ENCODE peak calls at places on chromosomes 6 and 20, in five cellular contexts. One of them, this sample, is unnamed. For H3K27me3 and H3K4me1, the result is how much of the 10 kb centered on the place peaks cover.

GRCh38 chr6:165605901-165606739 is 56.9 kb downstream of the PDE10A start:
- DNase-seq in prostate gland: no peak
- DNase-seq in sigmoid colon: no peak
- DNase-seq in upper lobe of right lung: no peak
- DNase-seq in IMR-90: no peak
- DNase-seq in this sample: no peak

GRCh38 chr6:14072084-14072483 is 45.5 kb upstream of the CD83 start:
- DNase-seq in upper lobe of right lung: no peak
- DNase-seq in IMR-90: peak
- DNase-seq in prostate gland: no peak
- DNase-seq in sigmoid colon: no peak
- DNase-seq in this sample: no peak

GRCh38 chr6:35483490-35483889 is 13.4 kb downstream of the TEAD3 start:
- DNase-seq in sigmoid colon: peak
- DNase-seq in IMR-90: no peak
- DNase-seq in prostate gland: no peak
- DNase-seq in upper lobe of right lung: no peak
- DNase-seq in this sample: no peak

GRCh38 chr20:24870876-24871275 is 78.2 kb upstream of the CST7 start:
- DNase-seq in prostate gland: no peak
- DNase-seq in upper lobe of right lung: peak
- DNase-seq in sigmoid colon: peak
- DNase-seq in IMR-90: no peak
- DNase-seq in this sample: no peak

GRCh38 chr6:7111095-7111690 is 3.4 kb downstream of the RREB1 start:
- DNase-seq in IMR-90: no peak
- DNase-seq in prostate gland: no peak
- DNase-seq in upper lobe of right lung: no peak
- DNase-seq in sigmoid colon: no peak
- DNase-seq in this sample: no peak

GRCh38 chr6:125717120-125717731 is 32.2 kb upstream of the HEY2 start:
- DNase-seq in prostate gland: no peak
- DNase-seq in IMR-90: no peak
- DNase-seq in sigmoid colon: no peak
- DNase-seq in upper lobe of right lung: no peak
- DNase-seq in this sample: no peak

GRCh38 chr6:143555582-143555981 is 44.1 kb upstream of the FUCA2 start:
- DNase-seq in prostate gland: no peak
- DNase-seq in sigmoid colon: no peak
- DNase-seq in upper lobe of right lung: no peak
- DNase-seq in IMR-90: no peak
- DNase-seq in this sample: no peak

GRCh38 chr6:142374965-142375733 is 73.3 kb downstream of the ADGRG6 start:
- DNase-seq in prostate gland: no peak
- DNase-seq in upper lobe of right lung: no peak
- DNase-seq in sigmoid colon: no peak
- DNase-seq in IMR-90: peak
- DNase-seq in this sample: no peak

GRCh38 chr20:1331801-1332453 is 3.0 kb upstream of the SDCBP2 start:
- DNase-seq in IMR-90: no peak
- DNase-seq in upper lobe of right lung: no peak
- DNase-seq in prostate gland: no peak
- DNase-seq in sigmoid colon: no peak
- DNase-seq in this sample: no peak

GRCh38 chr6:109944448-109944847 is 33.7 kb upstream of the GPR6 start:
- DNase-seq in IMR-90: no peak
- DNase-seq in sigmoid colon: no peak
- DNase-seq in prostate gland: no peak
- DNase-seq in upper lobe of right lung: no peak
- DNase-seq in this sample: no peak

GRCh38 chr20:1165941-1166340 is 18.8 kb downstream of the TMEM74B start:
- DNase-seq in upper lobe of right lung: no peak
- DNase-seq in prostate gland: no peak
- DNase-seq in IMR-90: no peak
- DNase-seq in sigmoid colon: no peak
- DNase-seq in this sample: no peak

GRCh38 chr20:48015943-48016723 is 230.9 kb upstream of the SULF2 start:
- DNase-seq in sigmoid colon: no peak
- DNase-seq in prostate gland: no peak
- DNase-seq in IMR-90: peak
- DNase-seq in upper lobe of right lung: no peak
- DNase-seq in this sample: no peak

GRCh38 chr6:160382946-160383345 is 34.8 kb downstream of the SLC22A3 start:
- DNase-seq in prostate gland: no peak
- DNase-seq in IMR-90: no peak
- DNase-seq in upper lobe of right lung: no peak
- DNase-seq in sigmoid colon: no peak
- DNase-seq in this sample: no peak

DNA sequence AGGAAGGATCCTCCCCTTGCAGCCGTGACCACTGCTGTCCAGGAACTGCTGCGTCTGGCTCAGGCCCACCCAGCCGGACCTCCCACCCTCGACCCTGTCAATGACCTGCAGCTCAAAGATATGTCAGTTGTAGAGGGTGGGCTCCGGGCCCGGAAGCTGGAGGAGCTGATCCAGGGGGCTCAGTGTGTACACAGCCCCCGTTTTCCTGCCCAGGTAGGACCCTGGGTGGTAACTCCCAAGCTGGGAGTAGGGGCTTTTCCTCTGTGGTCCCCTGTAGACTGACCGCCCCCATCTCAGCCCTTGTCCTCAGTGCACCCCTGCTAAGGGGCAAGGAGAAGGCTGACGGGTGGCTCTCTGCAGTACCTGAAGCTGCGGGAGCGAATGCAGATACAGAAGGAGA is 3.6 kb downstream of the DXO start:
- DNase-seq in IMR-90: no peak
- DNase-seq in upper lobe of right lung: no peak
- DNase-seq in prostate gland: no peak
- DNase-seq in sigmoid colon: no peak
- DNase-seq in this sample: no peak
- H3K27me3 ChIP-seq in IMR-90: under half
- H3K27me3 ChIP-seq in upper lobe of right lung: under half
- H3K27me3 ChIP-seq in prostate gland: under half
- H3K27me3 ChIP-seq in sigmoid colon: under half
- H3K27me3 ChIP-seq in this sample: under half

DNA sequence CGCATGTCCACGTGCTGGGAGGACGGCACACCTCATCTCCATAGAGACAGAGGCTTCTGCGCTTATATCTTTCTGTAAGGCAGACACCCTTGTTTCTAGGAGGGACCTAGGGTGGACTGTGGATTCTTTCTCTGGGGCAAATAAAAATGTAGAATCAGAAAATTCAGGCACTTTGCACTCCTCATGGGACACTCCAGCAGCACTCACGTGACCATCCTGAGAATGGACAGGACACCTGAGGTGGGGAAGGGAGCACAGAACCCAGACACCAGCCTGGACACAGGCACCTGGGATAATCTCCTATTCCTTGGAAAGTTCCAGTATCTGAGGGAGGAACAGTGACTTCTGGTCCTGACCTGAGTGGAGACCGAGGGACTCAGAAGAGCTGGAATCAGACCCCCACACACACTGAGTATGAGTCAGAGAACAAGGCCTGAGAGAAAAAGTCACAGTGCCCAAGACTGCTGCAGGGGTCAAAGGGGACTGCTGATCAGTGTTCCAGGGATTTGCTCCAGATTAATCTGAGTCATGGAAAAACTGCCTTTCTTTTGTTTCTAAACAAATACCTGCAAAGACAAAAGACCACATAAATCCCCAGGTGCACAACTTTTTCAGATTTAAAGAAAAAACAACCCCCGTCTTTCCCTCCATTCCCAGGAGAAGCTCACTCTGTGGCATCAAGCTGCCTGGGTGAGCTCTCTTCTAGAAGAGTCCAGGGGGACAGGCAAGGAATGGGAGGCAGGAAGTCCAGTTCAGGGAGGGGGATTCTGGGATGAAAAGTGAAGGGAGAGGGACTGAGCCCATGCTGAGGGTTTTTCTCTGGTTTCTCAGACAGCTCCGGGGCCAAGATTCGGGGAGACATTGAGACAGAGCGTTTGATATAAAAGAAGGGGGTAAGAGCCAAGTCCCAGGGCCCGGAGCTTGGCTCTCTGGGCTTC is 35.6 kb upstream of the MICB start:
- DNase-seq in sigmoid colon: no peak
- DNase-seq in upper lobe of right lung: no peak
- DNase-seq in IMR-90: peak
- DNase-seq in prostate gland: no peak
- DNase-seq in this sample: no peak
- H3K4me1 ChIP-seq in sigmoid colon: under half
- H3K4me1 ChIP-seq in upper lobe of right lung: under half
- H3K4me1 ChIP-seq in IMR-90: under half
- H3K4me1 ChIP-seq in prostate gland: under half
- H3K4me1 ChIP-seq in this sample: under half

GRCh38 chr6:139687055-139687454 is 312.6 kb upstream of the CITED2 start:
- DNase-seq in upper lobe of right lung: no peak
- DNase-seq in sigmoid colon: no peak
- DNase-seq in prostate gland: no peak
- DNase-seq in IMR-90: no peak
- DNase-seq in this sample: no peak
- H3K27ac ChIP-seq in upper lobe of right lung: no peak
- H3K27ac ChIP-seq in sigmoid colon: no peak
- H3K27ac ChIP-seq in prostate gland: no peak
- H3K27ac ChIP-seq in IMR-90: no peak
- H3K27ac ChIP-seq in this sample: no peak

DNA sequence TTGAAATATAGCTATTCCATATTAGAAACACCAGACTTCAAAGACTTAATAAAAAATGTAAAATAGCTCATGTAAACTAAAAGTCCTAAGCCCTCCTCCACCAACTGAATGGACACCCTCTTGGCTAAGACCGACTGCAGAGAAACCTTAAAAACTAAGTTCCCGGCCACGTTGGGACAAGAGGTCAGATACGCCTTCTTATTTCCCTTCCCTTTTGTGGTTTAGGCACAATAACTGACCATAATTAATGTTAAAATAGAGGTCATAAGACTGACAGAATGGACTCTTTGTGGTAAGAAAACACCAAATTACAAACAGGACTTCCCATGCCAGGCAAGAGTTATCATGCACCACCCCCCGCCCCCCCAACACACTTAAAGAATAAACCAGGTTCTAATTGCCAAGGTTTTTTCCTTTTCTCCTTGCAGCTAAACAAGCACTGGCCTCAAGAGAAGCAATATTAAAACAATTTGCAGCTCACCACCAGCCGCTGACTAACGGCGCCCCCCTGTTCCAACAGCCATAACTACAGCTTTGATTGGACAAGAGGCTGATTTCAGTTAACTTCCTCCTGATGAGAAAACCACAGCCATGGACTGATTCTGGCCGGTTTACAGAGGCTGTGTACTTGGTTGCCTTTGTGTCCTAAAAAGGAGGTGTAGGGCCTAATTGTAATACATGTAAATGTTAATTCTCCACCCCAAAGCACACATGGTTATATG is 10.7 kb upstream of the LAMP5 start:
- DNase-seq in IMR-90: peak
- DNase-seq in upper lobe of right lung: no peak
- DNase-seq in sigmoid colon: no peak
- DNase-seq in prostate gland: no peak
- DNase-seq in this sample: no peak
- H3K27me3 ChIP-seq in IMR-90: under half
- H3K27me3 ChIP-seq in upper lobe of right lung: under half
- H3K27me3 ChIP-seq in sigmoid colon: under half
- H3K27me3 ChIP-seq in prostate gland: under half
- H3K27me3 ChIP-seq in this sample: under half

DNA sequence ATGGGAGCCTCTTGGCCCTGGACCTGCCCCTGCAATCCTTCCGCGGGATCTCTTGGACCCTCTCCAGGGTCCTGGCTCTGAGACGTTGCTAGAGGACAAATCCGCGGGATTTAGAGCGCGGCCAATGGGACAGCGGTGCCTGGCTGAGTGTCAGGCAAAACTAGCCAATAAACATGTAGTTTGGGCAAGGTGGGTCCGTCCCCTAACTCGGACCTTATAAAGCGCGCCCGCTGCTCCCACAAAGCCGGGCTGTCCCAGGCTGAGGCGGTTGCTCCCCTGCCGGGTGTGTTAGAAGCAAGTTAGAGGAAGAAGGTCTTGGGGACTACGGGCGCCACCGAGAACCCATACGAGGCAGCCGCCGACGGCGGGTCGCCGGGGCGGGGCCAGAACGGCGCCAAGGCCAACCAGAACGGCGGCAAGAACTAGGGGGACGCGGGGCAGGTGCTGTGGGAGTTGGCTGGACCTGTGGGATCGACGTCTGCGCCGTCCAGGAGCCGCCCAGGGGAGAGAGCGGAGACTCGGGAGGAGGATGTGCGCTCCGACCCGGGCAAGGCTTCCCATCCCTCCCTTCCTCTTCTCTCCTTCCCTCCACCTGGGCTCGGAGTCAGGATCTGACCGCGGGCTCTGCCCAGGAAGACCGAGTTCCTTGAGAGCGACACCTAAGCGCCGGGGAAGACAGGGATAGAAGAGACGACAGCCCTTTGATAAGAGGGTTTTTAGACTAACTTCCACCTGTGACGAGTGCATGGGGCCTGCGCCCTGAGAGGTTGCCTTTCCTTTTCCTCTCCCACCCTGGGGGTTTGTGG is 6.5 kb upstream of the TMEM14A start:
- DNase-seq in IMR-90: peak
- DNase-seq in upper lobe of right lung: peak
- DNase-seq in prostate gland: peak
- DNase-seq in sigmoid colon: peak
- DNase-seq in this sample: peak
- H3K4me1 ChIP-seq in IMR-90: under half
- H3K4me1 ChIP-seq in upper lobe of right lung: under half
- H3K4me1 ChIP-seq in prostate gland: under half
- H3K4me1 ChIP-seq in sigmoid colon: under half
- H3K4me1 ChIP-seq in this sample: under half

GRCh38 chr6:43420012-43420411 is 7.3 kb upstream of the ABCC10 start:
- DNase-seq in IMR-90: no peak
- DNase-seq in prostate gland: no peak
- DNase-seq in upper lobe of right lung: no peak
- DNase-seq in sigmoid colon: no peak
- DNase-seq in this sample: no peak
- H3K27ac ChIP-seq in IMR-90: no peak
- H3K27ac ChIP-seq in prostate gland: no peak
- H3K27ac ChIP-seq in upper lobe of right lung: no peak
- H3K27ac ChIP-seq in sigmoid colon: no peak
- H3K27ac ChIP-seq in this sample: no peak

This sample was measured in esophagus squamous epithelium.